ENCODE peak calls at places on chromosomes 2 and 18, in ten cellular contexts. X is Peyer's patch, B is NB4, W is lower leg skin, C is ovary, R is endothelial cell of umbilical vein, Y is adrenal gland, T is spleen, J is uterus, P is breast epithelium. Z is an unnamed sample.

GRCh38 chr2:222952204-222952603 is 91.4 kb downstream of the ACSL3 start:
- DNase-seq in X (no peak), B (no peak), W (no peak), C (no peak), R (no peak), Y (no peak), T (no peak), J (no peak), P (no peak), Z (no peak)

GRCh38 chr2:129191530-129191929 is 787.9 kb upstream of the RAB6C start:
- DNase-seq in X (no peak), B (no peak), W (no peak), C (no peak), R (no peak), Y (no peak), T (no peak), J (no peak), P (peak), Z (no peak)

GRCh38 chr2:219272995-219273394 is 6.2 kb upstream of the DNAJB2 start:
- DNase-seq in X (no peak), B (no peak), W (no peak), C (no peak), R (no peak), Y (peak), T (no peak), J (no peak), P (no peak), Z (no peak)

GRCh38 chr2:203672856-203673255 is 33.6 kb upstream of the CD28 start:
- DNase-seq in X (no peak), B (no peak), W (no peak), C (no peak), R (peak), Y (no peak), T (no peak), J (no peak), P (no peak), Z (no peak)

GRCh38 chr2:186256540-186256939 is 229.5 kb upstream of the ZC3H15 start:
- DNase-seq in X (no peak), B (peak), W (no peak), C (no peak), R (peak), Y (no peak), T (no peak), J (no peak), P (no peak), Z (peak)

GRCh38 chr2:109164739-109165221 is 35.8 kb downstream of the SH3RF3 start:
- DNase-seq in X (no peak), B (peak), W (no peak), C (no peak), R (peak), Y (peak), T (no peak), J (peak), P (no peak), Z (no peak)

GRCh38 chr2:224638338-224638823 is 53.2 kb upstream of the CUL3 start:
- DNase-seq in X (no peak), B (peak), W (no peak), C (no peak), R (no peak), Y (no peak), T (no peak), J (no peak), P (no peak), Z (no peak)

GRCh38 chr18:58856881-58857280 is 7.8 kb upstream of the ZNF532 start:
- DNase-seq in X (no peak), B (peak), W (no peak), C (no peak), R (no peak), Y (no peak), T (no peak), J (no peak), P (no peak), Z (no peak)

GRCh38 chr2:28036307-28036706 is 145.8 kb downstream of the BABAM2 start:
- DNase-seq in X (no peak), B (no peak), W (no peak), C (no peak), R (peak), Y (no peak), T (no peak), J (no peak), P (no peak), Z (no peak)

GRCh38 chr2:43345391-43345813 is 119.0 kb upstream of the ZFP36L2 start:
- DNase-seq in X (no peak), B (no peak), W (peak), C (no peak), R (peak), Y (no peak), T (no peak), J (no peak), P (peak), Z (no peak)

GRCh38 chr2:164386226-164386625 is 235.1 kb downstream of the GRB14 start:
- DNase-seq in X (no peak), B (no peak), W (no peak), C (no peak), R (no peak), Y (no peak), T (no peak), J (no peak), P (no peak), Z (no peak)

GRCh38 chr2:171541202-171541884 is 19.1 kb downstream of the CYBRD1 start:
- DNase-seq in X (no peak), B (peak), W (no peak), C (no peak), R (no peak), Y (no peak), T (no peak), J (no peak), P (no peak), Z (no peak)

GRCh38 chr18:51668632-51669031 is 471.2 kb upstream of the MEX3C start:
- DNase-seq in X (no peak), B (no peak), W (no peak), C (no peak), R (no peak), Y (no peak), T (no peak), J (no peak), P (no peak), Z (no peak)

GRCh38 chr2:95275151-95275515 is 884 bp downstream of the PROM2 start:
- DNase-seq in X (peak), B (no peak), W (peak), C (peak), R (no peak), Y (no peak), T (peak), J (no peak), P (peak), Z (no peak)

GRCh38 chr2:38830546-38831159 is 45.1 kb downstream of the DHX57 start:
- DNase-seq in X (no peak), B (peak), W (no peak), C (no peak), R (no peak), Y (no peak), T (no peak), J (no peak), P (no peak), Z (no peak)

GRCh38 chr2:86105252-86105968 is at the start of gene POLR1A:
- DNase-seq in X (peak), B (peak), W (peak), C (peak), R (peak), Y (peak), T (peak), J (peak), P (peak), Z (peak)
- TF ChIP-seq POLR2A in X (no peak), B (no peak), W (no peak), C (no peak), R (no peak), Y (no peak), T (no peak), J (no peak), P (no peak), Z (no peak)

GRCh38 chr18:70205421-70206397 is at the start of gene RTTN:
- DNase-seq in X (peak), B (peak), W (peak), C (peak), R (peak), Y (peak), T (peak), J (peak), P (peak), Z (peak)
- TF ChIP-seq POLR2A in X (peak), B (peak), W (no peak), C (no peak), R (no peak), Y (no peak), T (no peak), J (no peak), P (no peak), Z (no peak)

GRCh38 chr2:88126772-88127637 is 857 bp downstream of the FABP1 start:
- DNase-seq in X (peak), B (no peak), W (no peak), C (no peak), R (no peak), Y (no peak), T (no peak), J (no peak), P (no peak), Z (no peak)
- TF ChIP-seq POLR2A in X (no peak), B (no peak), W (no peak), C (no peak), R (no peak), Y (no peak), T (no peak), J (no peak), P (no peak), Z (no peak)

GRCh38 chr2:98009887-98010760 is 14.4 kb upstream of the TMEM131 start:
- DNase-seq in X (no peak), B (peak), W (no peak), C (no peak), R (no peak), Y (no peak), T (no peak), J (no peak), P (no peak), Z (no peak)

GRCh38 chr2:98015681-98016080 is 19.9 kb upstream of the TMEM131 start:
- DNase-seq in X (no peak), B (no peak), W (no peak), C (no peak), R (no peak), Y (no peak), T (no peak), J (no peak), P (no peak), Z (no peak)

GRCh38 chr2:98013407-98014042 is 17.8 kb upstream of the TMEM131 start:
- DNase-seq in X (no peak), B (peak), W (no peak), C (no peak), R (no peak), Y (no peak), T (no peak), J (no peak), P (no peak), Z (no peak)

GRCh38 chr2:98014379-98014778 is 18.6 kb upstream of the TMEM131 start:
- DNase-seq in X (no peak), B (no peak), W (no peak), C (no peak), R (no peak), Y (no peak), T (no peak), J (no peak), P (no peak), Z (no peak)

GRCh38 chr2:98012561-98012979 is 16.8 kb upstream of the TMEM131 start:
- DNase-seq in X (no peak), B (peak), W (no peak), C (no peak), R (no peak), Y (no peak), T (peak), J (no peak), P (no peak), Z (no peak)
- TF ChIP-seq POLR2A in X (no peak), B (no peak), W (no peak), C (no peak), R (no peak), Y (no peak), T (no peak), J (no peak), P (no peak), Z (no peak)

DNA sequence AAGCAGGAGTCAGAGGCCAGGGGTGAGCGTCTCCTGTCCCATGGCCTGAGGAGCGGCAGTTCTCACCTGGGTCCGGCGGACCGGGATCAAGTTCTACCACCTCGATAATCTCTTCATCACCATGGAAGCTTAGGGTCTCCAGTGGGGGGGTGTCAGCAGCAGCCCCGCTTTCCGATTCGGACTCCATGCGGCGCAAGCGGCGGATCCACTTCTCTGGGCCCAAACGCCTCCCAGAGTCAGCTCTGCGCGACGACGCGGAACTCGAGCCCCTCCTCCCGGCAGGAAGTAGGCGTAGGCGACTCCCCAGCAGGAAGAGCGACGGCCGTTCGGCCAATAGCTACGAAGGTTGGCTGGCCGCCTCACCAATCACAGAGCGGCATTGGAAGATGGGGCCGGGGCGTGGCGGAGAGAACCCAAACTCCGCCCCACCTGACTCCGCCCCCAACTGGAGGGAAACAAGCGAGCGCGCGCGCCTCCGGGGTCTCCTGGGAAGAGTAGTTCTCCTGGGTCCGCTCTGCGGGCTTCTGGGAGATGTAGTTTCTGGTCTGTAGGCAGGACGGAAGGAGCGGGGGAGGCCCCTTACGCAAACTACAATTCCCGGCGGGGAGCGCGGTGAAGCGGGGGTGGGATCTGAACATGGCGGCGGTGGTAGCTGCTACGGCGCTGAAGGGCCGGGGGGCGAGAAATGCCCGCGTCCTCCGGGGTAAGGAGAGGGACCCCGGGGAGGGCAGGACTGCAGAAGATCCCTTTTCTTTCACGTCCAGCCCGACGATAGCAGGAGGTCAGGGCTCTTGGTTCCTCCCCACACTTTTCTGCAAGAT is at the start of the genes AAMP and PNKD:
- DNase-seq in X (peak), B (peak), W (peak), C (peak), R (peak), Y (peak), T (peak), J (peak), P (peak), Z (peak)
- TF ChIP-seq POLR2A in X (peak), B (peak), W (no peak), C (peak), R (peak), Y (peak), T (peak), J (peak), P (peak), Z (peak)

DNA sequence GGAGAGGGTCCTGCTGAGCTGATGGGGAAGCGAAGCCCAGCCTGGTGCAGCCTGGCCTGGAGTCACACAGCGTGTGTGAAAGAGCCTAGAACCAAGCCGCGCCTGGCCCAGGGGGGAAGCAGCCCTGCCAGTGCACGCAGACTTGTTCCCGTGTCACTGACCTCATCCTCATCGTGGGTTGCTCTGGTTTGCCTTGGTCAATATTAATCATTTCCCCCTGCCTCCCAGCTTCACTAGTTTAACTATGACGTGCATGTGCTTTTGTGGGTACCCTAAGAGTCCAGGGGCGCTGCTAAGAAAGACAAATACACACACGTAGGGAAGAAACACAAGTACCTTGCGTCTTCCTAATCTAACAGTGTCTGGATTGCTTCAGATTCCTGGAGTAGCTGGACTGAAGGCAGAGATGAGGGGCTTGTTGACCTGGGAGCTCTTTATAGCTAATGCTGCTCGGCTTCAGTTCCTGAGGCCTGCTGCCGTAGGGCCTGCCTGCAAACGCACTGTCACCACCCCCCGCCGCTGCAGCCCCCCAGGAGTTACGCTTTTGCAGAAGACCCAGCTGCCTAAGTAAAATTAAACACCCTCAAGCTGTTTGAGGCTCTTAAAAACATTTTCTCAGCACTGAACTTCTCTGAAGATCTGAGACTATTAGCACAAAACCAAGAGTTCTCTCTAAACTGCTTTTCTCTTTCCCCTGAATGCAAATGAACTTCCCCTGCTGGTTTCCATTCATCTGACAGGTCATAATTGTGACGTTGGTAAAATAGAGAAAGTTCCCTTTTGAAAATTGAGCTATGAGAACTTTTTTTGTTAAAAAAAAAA is 159.2 kb downstream of the FAM210A start:
- DNase-seq in X (no peak), B (no peak), W (peak), C (no peak), R (no peak), Y (no peak), T (peak), J (no peak), P (no peak), Z (no peak)
- TF ChIP-seq POLR2A in X (no peak), B (no peak), W (no peak), C (no peak), R (no peak), Y (peak), T (no peak), J (no peak), P (no peak), Z (no peak)

GRCh38 chr2:10017313-10017941 is 25.9 kb upstream of the KLF11 start:
- DNase-seq in X (no peak), B (no peak), W (no peak), C (no peak), R (no peak), Y (no peak), T (no peak), J (no peak), P (no peak), Z (no peak)

GRCh38 chr2:10014418-10015190 is 28.7 kb upstream of the KLF11 start:
- DNase-seq in X (peak), B (no peak), W (no peak), C (no peak), R (no peak), Y (no peak), T (peak), J (no peak), P (no peak), Z (no peak)

GRCh38 chr2:10016001-10016801 is 27.1 kb upstream of the KLF11 start:
- DNase-seq in X (peak), B (no peak), W (no peak), C (peak), R (no peak), Y (no peak), T (peak), J (no peak), P (no peak), Z (no peak)

GRCh38 chr2:10019174-10019971 is 24.0 kb upstream of the KLF11 start:
- DNase-seq in X (no peak), B (no peak), W (no peak), C (no peak), R (no peak), Y (no peak), T (peak), J (no peak), P (no peak), Z (no peak)

DNA sequence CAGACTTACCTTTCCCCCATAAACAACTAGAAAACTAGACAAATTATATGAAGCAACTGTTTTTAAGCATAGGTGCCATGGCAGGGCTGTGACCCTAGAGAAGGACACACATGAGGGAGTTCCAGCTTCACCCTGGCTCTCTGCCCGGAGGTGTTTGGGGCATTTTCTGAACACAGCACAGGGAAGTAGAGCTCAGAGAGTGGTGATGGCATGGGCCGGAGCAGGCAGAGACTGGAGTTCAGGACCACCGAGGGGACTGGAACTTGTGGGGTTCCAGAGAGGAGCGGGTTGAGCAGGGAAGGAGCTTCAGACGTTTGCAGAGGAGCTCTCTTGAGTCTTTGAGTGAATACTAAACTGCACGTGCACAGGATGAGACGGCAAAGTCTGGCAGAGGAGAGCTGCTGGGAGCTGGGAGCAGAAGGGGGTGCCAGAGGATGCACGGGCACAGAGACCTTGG is 26.5 kb upstream of the KLF11 start:
- DNase-seq in X (peak), B (no peak), W (no peak), C (peak), R (no peak), Y (no peak), T (peak), J (no peak), P (no peak), Z (no peak)
- TF ChIP-seq POLR2A in X (no peak), B (no peak), W (no peak), C (no peak), R (no peak), Y (no peak), T (no peak), J (no peak), P (no peak), Z (no peak)

GRCh38 chr2:54724560-54725342 is 1.3 kb downstream of the EML6 start:
- DNase-seq in X (peak), B (peak), W (peak), C (peak), R (no peak), Y (peak), T (peak), J (peak), P (no peak), Z (peak)

GRCh38 chr2:54720563-54720962 is 2.9 kb upstream of the EML6 start:
- DNase-seq in X (no peak), B (no peak), W (no peak), C (no peak), R (no peak), Y (no peak), T (no peak), J (no peak), P (no peak), Z (no peak)

GRCh38 chr2:54723300-54724149 is at the start of gene EML6:
- DNase-seq in X (peak), B (peak), W (peak), C (peak), R (peak), Y (peak), T (peak), J (peak), P (peak), Z (peak)

GRCh38 chr2:54724150-54724559 is 693 bp downstream of the EML6 start:
- DNase-seq in X (no peak), B (no peak), W (no peak), C (no peak), R (peak), Y (no peak), T (no peak), J (no peak), P (no peak), Z (no peak)

GRCh38 chr2:54722641-54723299 is 692 bp upstream of the EML6 start:
- DNase-seq in X (no peak), B (no peak), W (no peak), C (no peak), R (no peak), Y (no peak), T (no peak), J (no peak), P (no peak), Z (peak)
- TF ChIP-seq POLR2A in X (no peak), B (no peak), W (no peak), C (no peak), R (no peak), Y (peak), T (no peak), J (no peak), P (peak), Z (no peak)

GRCh38 chr2:70141754-70142589 is 48.8 kb downstream of the C2orf42 start:
- DNase-seq in X (no peak), B (no peak), W (no peak), C (no peak), R (peak), Y (no peak), T (no peak), J (no peak), P (peak), Z (peak)
- TF ChIP-seq POLR2A in X (peak), B (peak), W (no peak), C (peak), R (peak), Y (peak), T (peak), J (peak), P (peak), Z (peak)